ENCODE peak calls at places on chromosomes 1 and 21, in four cellular contexts. One of them, this sample, is unnamed.
A peak's percentile ranks its signal among the peaks of the same experiment; 100 is the strongest.

GRCh38 chr1:151639466-151639865 is 27.6 kb downstream of the SNX27 start:
- DNase-seq in WTC11: no peak
- DNase-seq in GM12878: peak; percentile 28
- DNase-seq in HepG2: no peak
- DNase-seq in this sample: no peak

GRCh38 chr1:232111616-232112015 is 485.0 kb downstream of the DISC1 start:
- DNase-seq in WTC11: no peak
- DNase-seq in HepG2: no peak
- DNase-seq in GM12878: no peak
- DNase-seq in this sample: no peak

GRCh38 chr1:30257322-30257721 is 466.1 kb downstream of the MATN1 start:
- DNase-seq in GM12878: no peak
- DNase-seq in WTC11: no peak
- DNase-seq in HepG2: no peak
- DNase-seq in this sample: no peak

GRCh38 chr1:25500694-25501093 is 42.7 kb upstream of the LDLRAP1 start:
- DNase-seq in WTC11: no peak
- DNase-seq in HepG2: no peak
- DNase-seq in GM12878: no peak
- DNase-seq in this sample: no peak

GRCh38 chr1:193285626-193286025 is 99.2 kb upstream of the B3GALT2 start:
- DNase-seq in WTC11: no peak
- DNase-seq in HepG2: no peak
- DNase-seq in GM12878: no peak
- DNase-seq in this sample: no peak

GRCh38 chr21:42534901-42535378 is 21.3 kb downstream of the SLC37A1 start:
- DNase-seq in HepG2: no peak
- DNase-seq in WTC11: no peak
- DNase-seq in GM12878: peak; percentile 80
- DNase-seq in this sample: no peak

GRCh38 chr1:229882621-229883020 is 184.4 kb upstream of the GALNT2 start:
- DNase-seq in WTC11: no peak
- DNase-seq in HepG2: no peak
- DNase-seq in GM12878: no peak
- DNase-seq in this sample: no peak

GRCh38 chr1:29380532-29380931 is 144.2 kb downstream of the PTPRU start:
- DNase-seq in WTC11: no peak
- DNase-seq in GM12878: no peak
- DNase-seq in HepG2: no peak
- DNase-seq in this sample: no peak

GRCh38 chr1:200359610-200360163 is 50.1 kb downstream of the ZNF281 start:
- DNase-seq in WTC11: no peak
- DNase-seq in GM12878: no peak
- DNase-seq in HepG2: no peak
- DNase-seq in this sample: no peak

GRCh38 chr1:229781453-229781852 is 155.4 kb downstream of the URB2 start:
- DNase-seq in GM12878: no peak
- DNase-seq in WTC11: peak; percentile 22
- DNase-seq in HepG2: peak; percentile 2
- DNase-seq in this sample: no peak

GRCh38 chr1:46368781-46369180 is 25.3 kb upstream of the FAAH start:
- DNase-seq in WTC11: no peak
- DNase-seq in HepG2: no peak
- DNase-seq in GM12878: no peak
- DNase-seq in this sample: no peak

GRCh38 chr21:41236361-41236973 is 68.5 kb downstream of the BACE2 start:
- DNase-seq in WTC11: no peak
- DNase-seq in HepG2: no peak
- DNase-seq in GM12878: no peak
- DNase-seq in this sample: no peak

GRCh38 chr1:38179423-38179822 is 132.8 kb upstream of the POU3F1 start:
- DNase-seq in GM12878: no peak
- DNase-seq in WTC11: no peak
- DNase-seq in HepG2: no peak
- DNase-seq in this sample: no peak

GRCh38 chr1:26828352-26829093 is 2.0 kb downstream of the ZDHHC18 start:
- DNase-seq in WTC11: no peak
- DNase-seq in HepG2: no peak
- DNase-seq in GM12878: no peak
- DNase-seq in this sample: peak; percentile 54

GRCh38 chr1:91020967-91021685 is 709 bp downstream of the ZNF644 start:
- DNase-seq in HepG2: peak; percentile 78
- DNase-seq in WTC11: peak; percentile 86
- DNase-seq in GM12878: no peak
- DNase-seq in this sample: peak; percentile 64

GRCh38 chr1:37452416-37452815 is 22.0 kb upstream of the ZC3H12A start:
- DNase-seq in GM12878: no peak
- DNase-seq in WTC11: no peak
- DNase-seq in HepG2: no peak
- DNase-seq in this sample: no peak

GRCh38 chr1:183218981-183219621 is 33.0 kb downstream of the LAMC2 start:
- DNase-seq in HepG2: no peak
- DNase-seq in GM12878: no peak
- DNase-seq in WTC11: no peak
- DNase-seq in this sample: no peak

GRCh38 chr1:206635983-206636354 is 633 bp downstream of the DYRK3 start:
- DNase-seq in GM12878: no peak
- DNase-seq in WTC11: no peak
- DNase-seq in HepG2: no peak
- DNase-seq in this sample: no peak

GRCh38 chr1:226712779-226713420 is 26.2 kb downstream of the ITPKB start:
- DNase-seq in HepG2: no peak
- DNase-seq in WTC11: no peak
- DNase-seq in GM12878: no peak
- DNase-seq in this sample: no peak

GRCh38 chr1:29650476-29650875 is 414.2 kb downstream of the PTPRU start:
- DNase-seq in HepG2: no peak
- DNase-seq in WTC11: no peak
- DNase-seq in GM12878: no peak
- DNase-seq in this sample: no peak

GRCh38 chr1:151992345-151993083 is 1.1 kb downstream of the S100A10 start:
- DNase-seq in HepG2: peak; percentile 73
- DNase-seq in WTC11: peak; percentile 59
- DNase-seq in GM12878: no peak
- DNase-seq in this sample: peak; percentile 80

GRCh38 chr1:240044620-240045019 is 47.1 kb upstream of the FMN2 start:
- DNase-seq in WTC11: no peak
- DNase-seq in HepG2: no peak
- DNase-seq in GM12878: no peak
- DNase-seq in this sample: no peak

GRCh38 chr1:243956448-243956847 is 94.6 kb upstream of the ZBTB18 start:
- DNase-seq in HepG2: no peak
- DNase-seq in GM12878: no peak
- DNase-seq in WTC11: no peak
- DNase-seq in this sample: no peak

GRCh38 chr21:33734326-33734725 is 92.0 kb downstream of the ITSN1 start:
- DNase-seq in HepG2: no peak
- DNase-seq in GM12878: no peak
- DNase-seq in WTC11: no peak
- DNase-seq in this sample: no peak

GRCh38 chr1:15090373-15090772 is 63.2 kb upstream of the TMEM51 start:
- DNase-seq in HepG2: peak; percentile 64
- DNase-seq in GM12878: no peak
- DNase-seq in WTC11: peak; percentile 81
- DNase-seq in this sample: no peak

GRCh38 chr1:41173651-41174050 is 68.5 kb downstream of the SCMH1 start:
- DNase-seq in WTC11: no peak
- DNase-seq in GM12878: no peak
- DNase-seq in HepG2: no peak
- DNase-seq in this sample: no peak

GRCh38 chr1:178075323-178075722 is 18.6 kb upstream of the RASAL2 start:
- DNase-seq in WTC11: no peak
- DNase-seq in HepG2: no peak
- DNase-seq in GM12878: no peak
- DNase-seq in this sample: no peak

GRCh38 chr1:65939187-65939586 is 146.5 kb downstream of the PDE4B start:
- DNase-seq in WTC11: no peak
- DNase-seq in HepG2: no peak
- DNase-seq in GM12878: no peak
- DNase-seq in this sample: no peak

GRCh38 chr1:223176437-223176836 is 33.4 kb upstream of the TLR5 start:
- DNase-seq in HepG2: no peak
- DNase-seq in GM12878: no peak
- DNase-seq in WTC11: no peak
- DNase-seq in this sample: no peak

GRCh38 chr1:223179280-223179679 is 36.2 kb upstream of the TLR5 start:
- DNase-seq in HepG2: no peak
- DNase-seq in WTC11: no peak
- DNase-seq in GM12878: no peak
- DNase-seq in this sample: no peak

GRCh38 chr1:223175032-223175431 is 32.0 kb upstream of the TLR5 start:
- DNase-seq in GM12878: no peak
- DNase-seq in WTC11: peak; percentile 21
- DNase-seq in HepG2: no peak
- DNase-seq in this sample: no peak

GRCh38 chr1:223175633-223176032 is 32.6 kb upstream of the TLR5 start:
- DNase-seq in HepG2: no peak
- DNase-seq in GM12878: no peak
- DNase-seq in WTC11: no peak
- DNase-seq in this sample: no peak

GRCh38 chr1:223177681-223178080 is 34.6 kb upstream of the TLR5 start:
- DNase-seq in WTC11: no peak
- DNase-seq in HepG2: peak; percentile 56
- DNase-seq in GM12878: no peak
- DNase-seq in this sample: peak; percentile 25
- TF ChIP-seq ETV6 in WTC11: no peak
- TF ChIP-seq ETV6 in HepG2: no peak
- TF ChIP-seq ETV6 in GM12878: no peak
- TF ChIP-seq ETV6 in this sample: no peak

DNA sequence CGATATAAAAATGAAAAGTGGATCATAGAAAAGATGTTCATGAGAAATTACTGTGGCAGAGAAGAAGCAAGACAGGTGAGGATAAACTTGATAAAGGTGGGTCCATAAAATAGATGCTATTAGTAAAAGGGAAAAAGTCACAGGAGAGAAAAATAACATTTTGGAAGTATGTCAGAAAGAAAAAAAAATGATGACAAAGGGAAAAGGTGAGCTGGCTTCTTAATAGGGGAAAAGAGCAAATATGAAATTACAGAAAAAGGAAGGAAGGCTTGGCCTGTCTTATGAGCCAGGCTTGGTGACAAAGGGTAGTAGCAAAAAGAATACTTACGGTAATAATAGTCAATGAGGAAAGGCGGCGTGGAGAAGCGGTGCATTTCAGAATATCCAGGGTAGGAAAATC is 386.1 kb downstream of the RWDD3 start:
- DNase-seq in WTC11: no peak
- DNase-seq in HepG2: no peak
- DNase-seq in GM12878: no peak
- DNase-seq in this sample: no peak
- TF ChIP-seq ETV6 in WTC11: no peak
- TF ChIP-seq ETV6 in HepG2: no peak
- TF ChIP-seq ETV6 in GM12878: no peak
- TF ChIP-seq ETV6 in this sample: no peak

DNA sequence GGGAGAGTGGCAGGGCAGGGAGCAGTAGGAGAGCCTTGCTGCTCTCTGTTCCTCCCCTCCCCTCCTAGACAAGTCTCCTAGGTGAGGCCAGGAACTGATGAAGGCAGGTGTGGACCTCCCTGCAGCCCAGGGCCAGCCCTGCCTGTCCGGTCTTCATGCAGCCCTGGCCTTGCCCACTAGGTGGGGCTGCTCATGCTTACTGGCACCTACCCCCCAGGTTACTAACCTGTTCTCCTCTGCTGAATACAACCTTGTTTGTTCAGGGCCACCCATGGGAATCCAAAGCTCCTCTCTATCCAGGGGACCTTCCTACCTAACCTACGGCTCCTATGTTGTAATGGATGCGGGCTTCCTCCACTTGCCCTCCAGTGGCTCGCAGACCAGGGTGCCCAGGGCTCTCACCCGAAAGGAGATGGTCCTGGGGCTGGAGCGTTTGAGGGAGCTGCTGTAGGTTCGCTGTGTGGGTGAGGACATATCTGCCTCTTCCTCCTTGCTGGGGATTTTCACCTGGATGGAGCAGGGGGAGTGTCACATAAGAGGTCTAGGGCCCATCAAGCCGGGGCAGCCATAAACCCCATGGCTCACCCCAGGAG is 7.9 kb upstream of the TNNT2 start:
- DNase-seq in GM12878: no peak
- DNase-seq in HepG2: peak; percentile 62
- DNase-seq in WTC11: peak; percentile 90
- DNase-seq in this sample: peak; percentile 84
- TF ChIP-seq ETV6 in GM12878: no peak
- TF ChIP-seq ETV6 in HepG2: no peak
- TF ChIP-seq ETV6 in WTC11: no peak
- TF ChIP-seq ETV6 in this sample: no peak

DNA sequence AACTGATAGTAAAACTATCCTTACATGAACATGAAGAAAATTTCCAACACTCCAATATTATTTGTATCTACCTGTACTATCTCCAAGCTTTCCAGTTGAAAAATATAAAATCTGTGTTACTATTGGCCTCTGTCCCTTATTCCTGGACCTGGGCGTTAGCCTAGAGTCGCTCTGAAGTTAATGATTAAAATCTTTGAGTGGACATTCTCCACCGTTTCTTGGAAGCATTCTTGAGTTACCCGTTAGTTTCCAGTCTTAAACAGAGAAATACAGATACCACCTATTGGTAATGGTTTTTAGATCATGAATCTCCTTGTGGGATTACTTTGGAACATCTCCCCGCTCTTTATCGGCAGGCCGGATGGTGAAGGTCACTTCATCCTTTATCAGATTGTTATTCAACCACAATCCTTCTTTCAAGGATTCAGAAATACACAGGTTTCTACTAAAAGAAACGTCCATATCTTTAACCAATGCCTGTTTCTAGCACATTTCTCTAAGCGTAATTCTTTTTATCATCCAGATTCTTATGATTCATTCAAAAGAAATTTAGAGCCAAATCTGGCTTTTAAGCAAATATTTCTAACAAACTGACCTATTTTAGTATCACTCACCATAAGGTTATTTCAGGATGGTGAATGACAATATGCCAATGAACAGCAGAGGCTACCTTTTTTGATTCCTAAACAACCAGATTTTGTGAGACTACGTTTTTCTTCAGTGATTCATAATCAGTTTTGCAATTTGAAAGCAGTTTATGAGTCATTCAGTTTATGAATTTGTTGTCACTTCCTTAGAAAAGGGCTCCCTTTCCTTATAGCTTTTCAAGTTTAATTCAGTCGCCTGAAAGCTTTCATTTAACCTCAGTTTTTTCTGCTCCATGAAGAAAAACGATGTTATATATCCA is 70.2 kb upstream of the ERRFI1 start:
- DNase-seq in HepG2: no peak
- DNase-seq in GM12878: peak; percentile 37
- DNase-seq in WTC11: no peak
- DNase-seq in this sample: no peak
- TF ChIP-seq ETV6 in HepG2: no peak
- TF ChIP-seq ETV6 in GM12878: no peak
- TF ChIP-seq ETV6 in WTC11: no peak
- TF ChIP-seq ETV6 in this sample: no peak

DNA sequence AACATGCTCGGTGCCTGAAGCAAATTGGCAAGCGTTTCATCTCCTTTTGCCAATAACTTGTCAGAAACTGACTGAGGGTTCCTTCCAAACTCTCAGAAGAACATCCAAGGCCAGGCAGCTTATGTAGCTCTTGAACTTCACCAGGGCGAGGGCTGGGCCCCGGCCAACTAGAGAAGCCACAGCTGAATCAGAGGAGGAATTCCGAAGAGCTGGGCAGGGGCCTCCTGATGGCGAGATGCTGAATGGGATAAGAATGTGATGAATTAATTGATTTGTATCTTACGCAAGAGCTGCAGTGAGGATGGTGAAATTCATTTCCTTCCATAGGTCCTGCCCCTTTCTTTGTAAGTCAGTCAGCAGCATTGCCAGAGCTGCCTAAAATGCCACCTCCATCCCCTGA is 345.8 kb downstream of the KIF26B start:
- DNase-seq in GM12878: no peak
- DNase-seq in HepG2: no peak
- DNase-seq in WTC11: no peak
- DNase-seq in this sample: no peak
- TF ChIP-seq ETV6 in GM12878: no peak
- TF ChIP-seq ETV6 in HepG2: no peak
- TF ChIP-seq ETV6 in WTC11: no peak
- TF ChIP-seq ETV6 in this sample: no peak

This sample was measured in K562.